ENCODE peak calls at places on chromosomes 1 and 21, in seven cellular contexts. M, L, K, O, F, N and S are unnamed samples.

GRCh38 chr21:42083361-42083690 is 12.2 kb downstream of the UMODL1 start:
- DNase-seq in M (no peak), L (no peak), K (no peak), O (no peak), F (no peak), N (no peak), S (no peak)

GRCh38 chr21:37461494-37461893 is 94.9 kb downstream of the DYRK1A start:
- DNase-seq in M (no peak), L (no peak), K (no peak), O (peak; percentile 53), F (no peak), N (no peak), S (no peak)

GRCh38 chr1:20470174-20470573 is 15.8 kb downstream of the CAMK2N1 start:
- DNase-seq in M (peak; percentile 77), L (no peak), K (no peak), O (no peak), F (no peak), N (no peak), S (peak; percentile 29)

GRCh38 chr1:153389978-153390879 is 644 bp downstream of the S100A8 start:
- DNase-seq in M (no peak), L (no peak), K (no peak), O (no peak), F (no peak), N (no peak), S (no peak)

GRCh38 chr1:226890331-226891108 is 20.1 kb downstream of the PSEN2 start:
- DNase-seq in M (no peak), L (no peak), K (no peak), O (no peak), F (no peak), N (no peak), S (no peak)

GRCh38 chr1:222732216-222733159 is 4.5 kb upstream of the FAM177B start:
- DNase-seq in M (peak; percentile 42), L (no peak), K (no peak), O (no peak), F (no peak), N (no peak), S (no peak)

GRCh38 chr1:152169356-152170025 is 10.5 kb upstream of the RPTN start:
- DNase-seq in M (no peak), L (no peak), K (no peak), O (no peak), F (no peak), N (no peak), S (no peak)

GRCh38 chr1:71089536-71090270 is 8.9 kb upstream of the ZRANB2 start:
- DNase-seq in M (no peak), L (no peak), K (no peak), O (no peak), F (no peak), N (no peak), S (no peak)

GRCh38 chr1:82762829-82763532 is 962.2 kb downstream of the ADGRL2 start:
- DNase-seq in M (no peak), L (no peak), K (no peak), O (no peak), F (no peak), N (no peak), S (no peak)

GRCh38 chr1:78325293-78325692 is 165.5 kb upstream of the PTGFR start:
- DNase-seq in M (no peak), L (no peak), K (no peak), O (no peak), F (no peak), N (no peak), S (no peak)

GRCh38 chr1:204607910-204608309 is 77.6 kb downstream of the LRRN2 start:
- DNase-seq in M (no peak), L (no peak), K (no peak), O (no peak), F (no peak), N (no peak), S (no peak)

GRCh38 chr1:230899845-230900251 is 31.5 kb upstream of the C1orf198 start:
- DNase-seq in M (no peak), L (no peak), K (no peak), O (no peak), F (no peak), N (no peak), S (no peak)

GRCh38 chr1:170483041-170483440 is 48.9 kb upstream of the GORAB start:
- DNase-seq in M (no peak), L (no peak), K (no peak), O (no peak), F (no peak), N (no peak), S (no peak)

GRCh38 chr1:62437273-62437945 is 560 bp downstream of the USP1 start:
- DNase-seq in M (peak; percentile 16), L (no peak), K (no peak), O (no peak), F (peak; percentile 66), N (peak; percentile 40), S (no peak)